ENCODE peak calls at places on chromosomes 2 and 18, in five cellular contexts. V is heart left ventricle, O is GM06990, W is WTC11, P is NCI-H2081. M is an unnamed sample.

GRCh38 chr2:241217320-241218031 is 29.0 kb downstream of the ANO7 start:
- DNase-seq in P (peak), O (peak), V (peak), W (peak), M (peak)

GRCh38 chr2:7378642-7379041 is 461.4 kb downstream of the RNF144A start:
- DNase-seq in P (no peak), V (no peak), W (no peak), O (no peak), M (no peak)

GRCh38 chr2:207458582-207458981 is 71.2 kb upstream of the CREB1 start:
- DNase-seq in W (no peak), P (no peak), O (no peak), V (no peak), M (no peak)

GRCh38 chr2:16666453-16666801 is 793 bp upstream of the CYRIA start:
- DNase-seq in V (peak), W (peak), P (no peak), O (peak), M (no peak)

GRCh38 chr2:220528180-220528579 is 900.8 kb downstream of the SLC4A3 start:
- DNase-seq in P (no peak), W (no peak), V (no peak), O (no peak), M (no peak)

GRCh38 chr18:73805991-73806390 is 341.6 kb downstream of the FBXO15 start:
- DNase-seq in O (no peak), V (no peak), W (no peak), P (no peak), M (no peak)

GRCh38 chr2:175837046-175837445 is 165.0 kb downstream of the LNPK start:
- DNase-seq in V (no peak), O (no peak), P (no peak), W (no peak), M (no peak)

GRCh38 chr2:109129356-109129920 is 433 bp downstream of the SH3RF3 start:
- DNase-seq in W (peak), O (no peak), P (peak), V (peak), M (peak)

GRCh38 chr2:201901770-201902169 is 95.4 kb downstream of the CDK15 start:
- DNase-seq in O (no peak), P (no peak), W (peak), V (no peak), M (no peak)

GRCh38 chr2:23414876-23415275 is 29.9 kb downstream of the KLHL29 start:
- DNase-seq in O (no peak), P (no peak), V (no peak), W (peak), M (no peak)

GRCh38 chr2:105257981-105258380 is 16.4 kb downstream of the GPR45 start:
- DNase-seq in V (no peak), W (no peak), P (no peak), O (no peak), M (no peak)

GRCh38 chr18:8706545-8706980 is 1.2 kb downstream of the MTCL1 start:
- DNase-seq in V (no peak), P (no peak), W (peak), O (no peak), M (no peak)

GRCh38 chr2:5195636-5196035 is 496.5 kb upstream of the SOX11 start:
- DNase-seq in P (no peak), W (no peak), O (no peak), V (no peak), M (no peak)

GRCh38 chr2:153354406-153354805 is 124.2 kb downstream of the RPRM start:
- DNase-seq in P (no peak), V (no peak), W (no peak), O (no peak), M (no peak)

GRCh38 chr2:31688282-31688681 is 107.5 kb upstream of the SRD5A2 start:
- DNase-seq in V (no peak), O (no peak), W (no peak), P (no peak), M (no peak)

GRCh38 chr2:235445116-235445515 is 48.7 kb upstream of the AGAP1 start:
- DNase-seq in V (no peak), O (no peak), P (no peak), W (no peak), M (no peak)

GRCh38 chr18:74896390-74896991 is 298.8 kb downstream of the ZNF407 start:
- DNase-seq in W (peak), V (peak), P (peak), O (no peak), M (no peak)

GRCh38 chr2:234594715-234595114 is 97.8 kb upstream of the ARL4C start:
- DNase-seq in W (no peak), P (no peak), V (no peak), O (no peak), M (no peak)

GRCh38 chr18:78977627-78978271 is 1.9 kb upstream of the SALL3 start:
- DNase-seq in V (no peak), P (no peak), W (peak), O (no peak), M (no peak)

GRCh38 chr2:190723397-190724090 is 74.7 kb downstream of the NAB1 start:
- DNase-seq in O (no peak), V (no peak), W (no peak), P (no peak), M (no peak)

GRCh38 chr2:152176113-152176714 is 651 bp upstream of the STAM2 start:
- DNase-seq in W (no peak), V (no peak), P (no peak), O (no peak), M (no peak)

GRCh38 chr2:113756088-113757058 is at the start of gene SLC35F5:
- DNase-seq in V (peak), W (peak), O (peak), P (peak), M (peak)

GRCh38 chr18:43970656-43971055 is 693.4 kb upstream of the SYT4 start:
- DNase-seq in V (no peak), W (no peak), P (no peak), O (no peak), M (no peak)

GRCh38 chr2:199024224-199024623 is 433.5 kb downstream of the SATB2 start:
- DNase-seq in O (no peak), W (no peak), P (no peak), V (no peak), M (no peak)

GRCh38 chr2:138901530-138901929 is 121.3 kb upstream of the NXPH2 start:
- DNase-seq in W (no peak), O (no peak), V (no peak), P (no peak), M (no peak)

GRCh38 chr18:28338316-28338715 is 161.4 kb upstream of the CDH2 start:
- DNase-seq in P (no peak), O (no peak), V (no peak), W (no peak), M (no peak)

GRCh38 chr2:42328148-42328833 is 32.7 kb downstream of the COX7A2L start:
- DNase-seq in V (no peak), P (peak), W (no peak), O (no peak), M (no peak)

GRCh38 chr2:223488814-223489213 is 113.3 kb downstream of the SCG2 start:
- DNase-seq in V (no peak), O (no peak), P (peak), W (no peak), M (no peak)

GRCh38 chr18:3985664-3986063 is 469.4 kb downstream of the DLGAP1 start:
- DNase-seq in O (no peak), W (no peak), V (no peak), P (no peak), M (no peak)

GRCh38 chr2:18926633-18927524 is 337.5 kb upstream of the NT5C1B start:
- DNase-seq in O (peak), W (no peak), P (no peak), V (no peak), M (no peak)

GRCh38 chr2:219277703-219278654 is 1.2 kb upstream of the DNAJB2 start:
- DNase-seq in W (peak), V (peak), O (peak), P (peak), M (peak)

GRCh38 chr2:240993446-240994160 is 4.8 kb upstream of the SNED1 start:
- DNase-seq in P (no peak), W (no peak), O (no peak), V (peak), M (no peak)

GRCh38 chr18:50847192-50847591 is 27.4 kb upstream of the MRO start:
- DNase-seq in O (no peak), P (no peak), V (no peak), W (no peak), M (no peak)

GRCh38 chr2:28445448-28446258 is 50.2 kb upstream of the PLB1 start:
- DNase-seq in V (no peak), W (no peak), O (no peak), P (no peak), M (no peak)

GRCh38 chr2:160368988-160369935 is 124.3 kb downstream of the RBMS1 start:
- DNase-seq in P (no peak), W (no peak), O (no peak), V (no peak), M (no peak)

GRCh38 chr2:32289165-32290054 is 11.7 kb downstream of the YIPF4 start:
- DNase-seq in P (no peak), O (no peak), V (no peak), W (no peak), M (no peak)